ENCODE peak calls at places on chromosomes 13 and 19, in five cellular contexts. One of them, this sample, is unnamed.

GRCh38 chr13:41311607-41312500 is 787 bp downstream of the NAA16 start:
- DNase-seq in H9: no peak
- DNase-seq in IMR-90: peak
- DNase-seq in mesenchymal stem cell: peak
- DNase-seq in trophoblast cell: peak
- DNase-seq in this sample: peak

GRCh38 chr13:64725492-64725891 is 2504.6 kb downstream of the PCDH9 start:
- DNase-seq in H9: no peak
- DNase-seq in IMR-90: no peak
- DNase-seq in mesenchymal stem cell: no peak
- DNase-seq in trophoblast cell: no peak
- DNase-seq in this sample: no peak

GRCh38 chr13:110256126-110256905 is 50.6 kb downstream of the COL4A1 start:
- DNase-seq in H9: no peak
- DNase-seq in IMR-90: no peak
- DNase-seq in mesenchymal stem cell: no peak
- DNase-seq in trophoblast cell: no peak
- DNase-seq in this sample: no peak

GRCh38 chr19:16038196-16038695 is 38.0 kb upstream of the TPM4 start:
- DNase-seq in H9: no peak
- DNase-seq in IMR-90: no peak
- DNase-seq in mesenchymal stem cell: no peak
- DNase-seq in trophoblast cell: no peak
- DNase-seq in this sample: no peak

GRCh38 chr19:5355693-5356092 is 15.1 kb upstream of the PTPRS start:
- DNase-seq in H9: no peak
- DNase-seq in IMR-90: no peak
- DNase-seq in mesenchymal stem cell: no peak
- DNase-seq in trophoblast cell: no peak
- DNase-seq in this sample: no peak

GRCh38 chr13:50909605-50910482 is at the start of gene RNASEH2B:
- DNase-seq in H9: peak
- DNase-seq in IMR-90: peak
- DNase-seq in mesenchymal stem cell: peak
- DNase-seq in trophoblast cell: peak
- DNase-seq in this sample: peak

GRCh38 chr19:16496613-16496983 is 404 bp downstream of the C19orf44 start:
- DNase-seq in H9: no peak
- DNase-seq in IMR-90: peak
- DNase-seq in mesenchymal stem cell: no peak
- DNase-seq in trophoblast cell: peak
- DNase-seq in this sample: no peak

GRCh38 chr13:36882829-36883390 is 37.1 kb downstream of the SMAD9 start:
- DNase-seq in H9: no peak
- DNase-seq in IMR-90: no peak
- DNase-seq in mesenchymal stem cell: no peak
- DNase-seq in trophoblast cell: no peak
- DNase-seq in this sample: no peak

GRCh38 chr19:11196406-11197287 is 698 bp downstream of the KANK2 start:
- DNase-seq in H9: no peak
- DNase-seq in IMR-90: peak
- DNase-seq in mesenchymal stem cell: peak
- DNase-seq in trophoblast cell: no peak
- DNase-seq in this sample: peak

GRCh38 chr13:66673401-66673800 is 556.7 kb downstream of the PCDH9 start:
- DNase-seq in H9: no peak
- DNase-seq in IMR-90: peak
- DNase-seq in mesenchymal stem cell: peak
- DNase-seq in trophoblast cell: no peak
- DNase-seq in this sample: no peak

GRCh38 chr13:21812192-21812626 is 141.3 kb downstream of the FGF9 start:
- DNase-seq in H9: no peak
- DNase-seq in IMR-90: no peak
- DNase-seq in mesenchymal stem cell: no peak
- DNase-seq in trophoblast cell: no peak
- DNase-seq in this sample: no peak

GRCh38 chr19:44647144-44647543 is 3.4 kb downstream of the PVR start:
- DNase-seq in H9: no peak
- DNase-seq in IMR-90: no peak
- DNase-seq in mesenchymal stem cell: no peak
- DNase-seq in trophoblast cell: peak
- DNase-seq in this sample: no peak

GRCh38 chr19:10805075-10805757 is 30.8 kb downstream of the TMED1 start:
- DNase-seq in H9: no peak
- DNase-seq in IMR-90: no peak
- DNase-seq in mesenchymal stem cell: no peak
- DNase-seq in trophoblast cell: no peak
- DNase-seq in this sample: no peak

GRCh38 chr13:21139374-21139773 is 37.0 kb downstream of the SKA3 start:
- DNase-seq in H9: no peak
- DNase-seq in IMR-90: no peak
- DNase-seq in mesenchymal stem cell: no peak
- DNase-seq in trophoblast cell: no peak
- DNase-seq in this sample: no peak

GRCh38 chr13:76879211-76879875 is 6.9 kb downstream of the KCTD12 start:
- DNase-seq in H9: no peak
- DNase-seq in IMR-90: peak
- DNase-seq in mesenchymal stem cell: peak
- DNase-seq in trophoblast cell: peak
- DNase-seq in this sample: no peak

GRCh38 chr13:51280379-51280940 is 58.3 kb downstream of the FAM124A start:
- DNase-seq in H9: peak
- DNase-seq in IMR-90: no peak
- DNase-seq in mesenchymal stem cell: no peak
- DNase-seq in trophoblast cell: no peak
- DNase-seq in this sample: no peak

GRCh38 chr13:77836423-77836822 is 82.2 kb downstream of the EDNRB start:
- DNase-seq in H9: no peak
- DNase-seq in IMR-90: peak
- DNase-seq in mesenchymal stem cell: peak
- DNase-seq in trophoblast cell: peak
- DNase-seq in this sample: no peak

GRCh38 chr19:46674416-46675178 is 13.6 kb upstream of the DACT3 start:
- DNase-seq in H9: peak
- DNase-seq in IMR-90: peak
- DNase-seq in mesenchymal stem cell: no peak
- DNase-seq in trophoblast cell: no peak
- DNase-seq in this sample: peak

GRCh38 chr19:46611791-46612190 is 10.7 kb downstream of the CALM3 start:
- DNase-seq in H9: no peak
- DNase-seq in IMR-90: no peak
- DNase-seq in mesenchymal stem cell: no peak
- DNase-seq in trophoblast cell: no peak
- DNase-seq in this sample: no peak

GRCh38 chr19:47492571-47493377 is 8.8 kb upstream of the KPTN start:
- DNase-seq in H9: no peak
- DNase-seq in IMR-90: no peak
- DNase-seq in mesenchymal stem cell: no peak
- DNase-seq in trophoblast cell: no peak
- DNase-seq in this sample: no peak

GRCh38 chr19:2330632-2331284 is 2.3 kb downstream of the SPPL2B start:
- DNase-seq in H9: no peak
- DNase-seq in IMR-90: no peak
- DNase-seq in mesenchymal stem cell: no peak
- DNase-seq in trophoblast cell: no peak
- DNase-seq in this sample: no peak

GRCh38 chr13:40664100-40665060 is 2.1 kb downstream of the FOXO1 start:
- DNase-seq in H9: peak
- DNase-seq in IMR-90: no peak
- DNase-seq in mesenchymal stem cell: peak
- DNase-seq in trophoblast cell: peak
- DNase-seq in this sample: peak

GRCh38 chr13:64278493-64278892 is 2862.8 kb upstream of the PCDH20 start:
- DNase-seq in H9: no peak
- DNase-seq in IMR-90: peak
- DNase-seq in mesenchymal stem cell: peak
- DNase-seq in trophoblast cell: peak
- DNase-seq in this sample: no peak

GRCh38 chr13:19089315-19089714 is 92.3 kb downstream of the TUBA3C start:
- DNase-seq in H9: no peak
- DNase-seq in IMR-90: no peak
- DNase-seq in mesenchymal stem cell: no peak
- DNase-seq in trophoblast cell: peak
- DNase-seq in this sample: no peak

DNA sequence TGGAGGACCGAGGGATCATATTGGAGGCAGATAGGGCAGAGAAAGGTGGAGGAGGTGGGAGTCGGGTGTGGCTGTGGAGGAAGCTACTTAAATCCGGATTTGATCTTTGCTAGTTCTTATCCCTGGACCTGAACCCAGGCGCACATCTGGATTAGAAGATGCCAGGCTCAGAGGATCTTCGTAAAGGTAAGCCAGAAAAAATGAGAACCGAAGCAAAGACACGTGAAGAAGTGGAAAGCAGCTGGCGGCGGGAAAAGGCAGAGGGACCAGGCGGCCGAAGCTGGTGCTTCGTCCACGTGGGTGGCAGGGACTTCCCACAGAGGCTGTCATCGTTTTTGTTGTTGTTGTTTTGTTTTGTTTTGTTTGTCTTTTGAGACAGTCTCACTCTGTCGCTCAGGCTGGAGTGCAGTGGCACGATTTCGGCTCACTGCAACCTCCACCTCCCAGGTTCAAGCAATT is at the start of gene DPRX:
- DNase-seq in H9: no peak
- DNase-seq in IMR-90: no peak
- DNase-seq in mesenchymal stem cell: no peak
- DNase-seq in trophoblast cell: no peak
- DNase-seq in this sample: no peak
- H4K8ac ChIP-seq in H9: no peak
- H4K8ac ChIP-seq in IMR-90: no peak
- H4K8ac ChIP-seq in mesenchymal stem cell: no peak
- H4K8ac ChIP-seq in trophoblast cell: peak
- H4K8ac ChIP-seq in this sample: no peak

DNA sequence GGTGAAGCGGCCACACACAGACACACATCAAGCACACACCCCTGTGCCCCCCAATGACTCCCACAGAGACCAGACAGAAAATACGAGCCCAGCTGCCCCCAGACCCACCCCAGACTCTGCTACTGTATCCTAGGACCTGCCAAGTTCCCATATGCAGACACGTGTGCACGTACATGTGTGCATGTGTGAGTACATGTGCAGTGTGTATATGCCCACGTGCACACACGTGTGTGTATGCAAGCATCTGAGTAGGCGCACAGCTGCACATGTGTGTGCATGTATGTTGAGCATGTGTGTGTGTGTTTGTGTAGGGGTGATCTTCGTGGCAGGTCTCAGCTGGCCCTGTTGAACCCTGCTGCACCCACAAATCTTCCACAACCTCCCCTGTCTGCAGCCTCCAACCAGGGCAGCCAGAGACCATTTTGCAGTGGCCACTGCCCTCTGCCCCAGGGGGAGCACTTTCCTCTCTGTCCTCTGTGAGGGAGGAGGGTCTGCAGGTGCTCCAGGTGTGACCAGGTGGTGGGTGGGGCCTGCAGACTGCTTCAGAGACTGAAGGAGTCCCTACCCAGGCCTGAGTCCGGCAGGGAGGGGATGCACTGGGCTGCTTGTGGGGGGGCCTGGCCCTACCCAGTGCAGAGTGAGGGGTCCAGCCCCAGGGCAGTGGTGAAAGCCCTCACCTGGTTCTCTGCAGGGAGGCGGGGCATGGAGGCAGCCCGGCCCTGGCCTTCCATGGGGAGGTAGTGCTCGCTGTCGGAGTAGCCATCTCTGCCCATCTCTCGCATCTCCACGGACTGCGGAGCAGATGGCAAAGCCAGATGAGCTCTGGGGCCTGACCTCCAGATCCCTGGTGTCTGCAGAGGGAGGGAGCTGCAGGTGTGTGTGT is 61.5 kb downstream of the IER2 start:
- DNase-seq in H9: no peak
- DNase-seq in IMR-90: no peak
- DNase-seq in mesenchymal stem cell: no peak
- DNase-seq in trophoblast cell: no peak
- DNase-seq in this sample: no peak
- H4K8ac ChIP-seq in H9: no peak
- H4K8ac ChIP-seq in IMR-90: no peak
- H4K8ac ChIP-seq in mesenchymal stem cell: no peak
- H4K8ac ChIP-seq in trophoblast cell: no peak
- H4K8ac ChIP-seq in this sample: no peak

GRCh38 chr13:111329641-111330040 is 9.2 kb downstream of the TEX29 start:
- DNase-seq in H9: peak
- DNase-seq in IMR-90: no peak
- DNase-seq in mesenchymal stem cell: no peak
- DNase-seq in trophoblast cell: no peak
- DNase-seq in this sample: no peak

GRCh38 chr13:111327701-111328100 is 7.3 kb downstream of the TEX29 start:
- DNase-seq in H9: no peak
- DNase-seq in IMR-90: no peak
- DNase-seq in mesenchymal stem cell: no peak
- DNase-seq in trophoblast cell: no peak
- DNase-seq in this sample: no peak

GRCh38 chr13:111330211-111330610 is 9.8 kb downstream of the TEX29 start:
- DNase-seq in H9: peak
- DNase-seq in IMR-90: no peak
- DNase-seq in mesenchymal stem cell: no peak
- DNase-seq in trophoblast cell: no peak
- DNase-seq in this sample: no peak

GRCh38 chr13:111328111-111328802 is 7.8 kb downstream of the TEX29 start:
- DNase-seq in H9: peak
- DNase-seq in IMR-90: no peak
- DNase-seq in mesenchymal stem cell: no peak
- DNase-seq in trophoblast cell: no peak
- DNase-seq in this sample: no peak

GRCh38 chr13:111328803-111329410 is 8.5 kb downstream of the TEX29 start:
- DNase-seq in H9: peak
- DNase-seq in IMR-90: no peak
- DNase-seq in mesenchymal stem cell: no peak
- DNase-seq in trophoblast cell: no peak
- DNase-seq in this sample: no peak
- H4K8ac ChIP-seq in H9: no peak
- H4K8ac ChIP-seq in IMR-90: no peak
- H4K8ac ChIP-seq in mesenchymal stem cell: no peak
- H4K8ac ChIP-seq in trophoblast cell: no peak
- H4K8ac ChIP-seq in this sample: no peak

DNA sequence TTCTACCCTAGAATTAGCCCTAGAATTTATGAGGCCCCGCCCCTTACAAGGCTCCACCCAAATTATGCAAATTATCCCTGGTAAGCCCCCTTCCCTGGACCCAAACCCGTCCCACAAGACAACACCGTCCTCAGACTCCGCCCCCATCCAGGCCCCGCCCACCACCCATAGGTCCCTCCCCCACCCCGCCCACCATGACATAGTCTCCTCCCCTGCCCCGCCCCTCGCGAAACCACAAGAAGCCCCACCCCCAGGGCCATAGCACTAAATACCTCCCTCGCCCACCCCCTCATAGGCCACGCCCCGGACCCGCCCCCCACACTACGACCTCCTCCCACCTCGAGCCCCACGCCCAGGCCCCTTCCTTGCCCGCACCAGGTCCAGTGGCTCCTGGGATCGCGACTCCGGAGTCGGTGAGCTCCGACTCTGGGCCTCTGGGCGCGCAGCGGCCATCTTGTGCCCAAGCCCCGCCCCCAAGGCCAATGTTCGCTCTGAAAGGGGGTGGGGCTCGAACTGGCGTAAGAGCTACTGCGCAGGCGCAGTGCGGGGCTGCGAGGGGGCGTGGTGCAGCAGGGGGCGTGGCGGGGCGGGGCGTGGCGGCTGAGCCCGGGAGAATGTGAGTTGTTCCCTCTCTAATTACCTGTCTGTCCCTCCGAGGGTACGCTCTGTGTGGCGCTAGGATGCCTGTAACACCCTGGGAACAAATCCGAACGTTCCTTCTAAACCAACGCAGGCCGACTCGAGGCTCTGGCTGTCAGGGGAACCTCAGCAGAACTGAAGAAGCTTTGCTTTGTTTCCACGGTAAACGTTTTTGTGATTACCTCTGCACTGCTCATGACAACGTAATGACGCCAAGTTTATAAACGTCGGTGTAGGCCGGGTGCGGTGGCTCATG is at the start of gene ZNF784:
- DNase-seq in H9: peak
- DNase-seq in IMR-90: peak
- DNase-seq in mesenchymal stem cell: peak
- DNase-seq in trophoblast cell: peak
- DNase-seq in this sample: peak
- H4K8ac ChIP-seq in H9: no peak
- H4K8ac ChIP-seq in IMR-90: peak
- H4K8ac ChIP-seq in mesenchymal stem cell: peak
- H4K8ac ChIP-seq in trophoblast cell: peak
- H4K8ac ChIP-seq in this sample: no peak